ENCODE peak calls at places on chromosome 12, in five cellular contexts. K is right cardiac atrium, U is left ventricle myocardium inferior, D is cardiac fibroblast, P is HFF-Myc. I is an unnamed sample.

GRCh38 chr12:93381183-93381975 is 3.7 kb downstream of the NUDT4 start:
- DNase-seq in P (no peak), K (no peak), U (no peak), D (no peak), I (no peak)

GRCh38 chr12:65280306-65280705 is 1.8 kb downstream of the MSRB3 start:
- DNase-seq in U (no peak), K (no peak), P (no peak), D (peak), I (no peak)

GRCh38 chr12:41362511-41362910 is 174.4 kb downstream of the PDZRN4 start:
- DNase-seq in K (no peak), D (no peak), P (no peak), U (no peak), I (no peak)

GRCh38 chr12:54140958-54141388 is 47.8 kb downstream of the SMUG1 start:
- DNase-seq in K (peak), D (peak), P (no peak), U (peak), I (no peak)

GRCh38 chr12:43306066-43306465 is 245.9 kb downstream of the ADAMTS20 start:
- DNase-seq in D (peak), P (no peak), K (no peak), U (no peak), I (peak)

GRCh38 chr12:15856097-15856982 is 25.8 kb upstream of the STRAP start:
- DNase-seq in D (peak), P (peak), K (no peak), U (no peak), I (peak)

GRCh38 chr12:15474766-15475165 is 152.5 kb downstream of the PTPRO start:
- DNase-seq in U (no peak), P (no peak), D (no peak), K (no peak), I (no peak)

GRCh38 chr12:31017535-31017934 is 56.1 kb upstream of the DDX11 start:
- DNase-seq in K (no peak), D (no peak), P (no peak), U (no peak), I (no peak)

GRCh38 chr12:11513288-11513687 is 117.9 kb upstream of the PRB2 start:
- DNase-seq in U (no peak), D (peak), P (no peak), K (no peak), I (no peak)

GRCh38 chr12:127191124-127191523 is 1075.8 kb upstream of the TMEM132C start:
- DNase-seq in D (peak), P (no peak), K (no peak), U (no peak), I (peak)

GRCh38 chr12:18320036-18320617 is 58.8 kb downstream of the PIK3C2G start:
- DNase-seq in D (peak), K (no peak), P (peak), U (no peak), I (peak)

GRCh38 chr12:7289743-7290142 is 14.1 kb upstream of the ACSM4 start:
- DNase-seq in K (no peak), D (no peak), U (no peak), P (no peak), I (no peak)

GRCh38 chr12:71356569-71356968 is 83.0 kb upstream of the LGR5 start:
- DNase-seq in K (no peak), U (no peak), P (no peak), D (no peak), I (no peak)

GRCh38 chr12:29818925-29819324 is 35.2 kb upstream of the TMTC1 start:
- DNase-seq in D (peak), P (no peak), K (peak), U (peak), I (no peak)

DNA sequence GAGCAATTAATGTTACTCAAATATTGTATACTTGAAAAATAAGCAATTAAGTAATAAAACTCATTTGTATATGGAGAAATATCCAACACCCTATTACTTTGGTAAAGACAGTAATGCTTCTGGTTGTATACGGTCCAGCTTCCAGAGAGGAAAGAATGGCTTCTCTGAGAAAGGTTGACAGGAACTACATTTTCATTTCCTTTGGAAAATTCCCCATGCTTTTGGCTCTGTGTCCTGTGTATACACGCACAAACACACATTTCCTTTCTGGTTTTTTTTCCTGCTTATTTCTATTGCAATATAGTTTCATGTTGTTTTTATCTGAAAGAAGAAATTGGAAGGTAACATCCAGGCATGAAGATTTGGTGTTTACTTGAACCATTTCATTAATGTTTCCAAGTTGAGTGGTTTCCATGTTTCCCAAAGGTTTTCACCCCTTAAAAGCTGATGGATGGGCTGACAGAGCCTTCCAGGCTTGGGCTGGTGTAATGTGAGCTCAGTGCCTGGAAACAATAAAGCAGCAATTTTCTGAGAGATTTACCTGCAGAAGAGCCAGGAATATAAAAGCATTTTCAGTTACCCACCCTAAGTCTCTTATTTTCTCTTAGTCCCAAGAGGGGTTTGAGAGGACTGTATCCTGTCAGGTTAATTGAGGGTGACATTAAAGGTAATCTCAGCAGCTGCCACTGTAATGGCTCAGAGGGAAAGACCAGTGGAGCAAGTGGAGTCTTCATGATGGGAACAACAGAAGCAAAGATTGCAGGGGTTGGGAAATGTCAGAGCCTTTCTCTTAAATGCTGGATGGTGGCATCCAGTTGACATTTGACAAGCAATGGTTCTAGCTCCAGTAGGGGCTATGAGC is 33.4 kb upstream of the TMTC1 start:
- DNase-seq in K (no peak), U (no peak), D (no peak), P (no peak), I (no peak)
- H3K4me3 ChIP-seq in K (no peak), U (no peak), D (no peak), P (no peak), I (no peak)

DNA sequence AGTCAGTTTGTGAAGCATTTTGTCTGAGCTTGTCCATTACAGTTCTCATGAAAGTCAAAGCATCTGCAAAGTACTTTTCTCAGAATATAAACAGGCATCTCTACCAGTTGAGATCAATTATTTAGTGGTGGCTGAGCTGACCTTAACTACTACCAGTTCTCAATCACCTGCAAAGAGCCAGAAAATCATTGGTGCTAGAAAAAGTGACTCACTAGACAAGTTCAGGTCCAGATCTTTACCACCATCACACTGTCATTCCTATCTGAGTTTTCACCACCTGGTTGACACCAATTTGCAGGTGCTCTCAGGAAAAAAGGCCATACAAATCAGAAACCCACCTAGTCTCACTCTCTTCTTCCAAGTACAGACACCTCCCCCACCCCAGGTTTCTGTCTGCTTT is 33.3 kb downstream of the ITPR2 start:
- DNase-seq in P (no peak), U (no peak), K (no peak), D (no peak), I (no peak)
- H3K4me3 ChIP-seq in P (no peak), U (no peak), K (no peak), D (no peak), I (no peak)

GRCh38 chr12:106134294-106134949 is 4.3 kb downstream of the NUAK1 start:
- DNase-seq in P (no peak), K (no peak), D (no peak), U (no peak), I (no peak)
- H3K4me3 ChIP-seq in P (no peak), K (no peak), D (no peak), U (peak), I (no peak)

GRCh38 chr12:104910196-104910840 is 47.8 kb downstream of the SLC41A2 start:
- DNase-seq in K (no peak), P (no peak), D (peak), U (no peak), I (no peak)
- H3K4me3 ChIP-seq in K (no peak), P (no peak), D (no peak), U (no peak), I (no peak)

GRCh38 chr12:124902916-124903315 is 11.5 kb downstream of the UBC start:
- DNase-seq in K (no peak), U (no peak), D (no peak), P (no peak), I (no peak)

GRCh38 chr12:124904306-124905098 is 9.9 kb downstream of the UBC start:
- DNase-seq in U (peak), D (peak), P (no peak), K (peak), I (no peak)

GRCh38 chr12:124898200-124898950 is 16.1 kb downstream of the UBC start:
- DNase-seq in U (no peak), K (peak), D (peak), P (no peak), I (no peak)

GRCh38 chr12:124896461-124896860 is 18.0 kb downstream of the UBC start:
- DNase-seq in D (no peak), U (no peak), P (no peak), K (no peak), I (no peak)

GRCh38 chr12:124901003-124901402 is 13.4 kb downstream of the UBC start:
- DNase-seq in D (no peak), U (no peak), K (no peak), P (no peak), I (no peak)
- H3K4me3 ChIP-seq in D (no peak), U (no peak), K (no peak), P (no peak), I (no peak)

GRCh38 chr12:52965337-52965731 is 16.4 kb downstream of the KRT18 start:
- DNase-seq in K (no peak), P (no peak), D (peak), U (no peak), I (no peak)

GRCh38 chr12:52969828-52970569 is 21.1 kb downstream of the KRT18 start:
- DNase-seq in K (peak), U (peak), D (peak), P (no peak), I (no peak)

GRCh38 chr12:52964556-52965336 is 15.8 kb downstream of the KRT18 start:
- DNase-seq in K (no peak), D (no peak), U (no peak), P (no peak), I (no peak)
- H3K4me3 ChIP-seq in K (peak), D (peak), U (peak), P (peak), I (peak)

DNA sequence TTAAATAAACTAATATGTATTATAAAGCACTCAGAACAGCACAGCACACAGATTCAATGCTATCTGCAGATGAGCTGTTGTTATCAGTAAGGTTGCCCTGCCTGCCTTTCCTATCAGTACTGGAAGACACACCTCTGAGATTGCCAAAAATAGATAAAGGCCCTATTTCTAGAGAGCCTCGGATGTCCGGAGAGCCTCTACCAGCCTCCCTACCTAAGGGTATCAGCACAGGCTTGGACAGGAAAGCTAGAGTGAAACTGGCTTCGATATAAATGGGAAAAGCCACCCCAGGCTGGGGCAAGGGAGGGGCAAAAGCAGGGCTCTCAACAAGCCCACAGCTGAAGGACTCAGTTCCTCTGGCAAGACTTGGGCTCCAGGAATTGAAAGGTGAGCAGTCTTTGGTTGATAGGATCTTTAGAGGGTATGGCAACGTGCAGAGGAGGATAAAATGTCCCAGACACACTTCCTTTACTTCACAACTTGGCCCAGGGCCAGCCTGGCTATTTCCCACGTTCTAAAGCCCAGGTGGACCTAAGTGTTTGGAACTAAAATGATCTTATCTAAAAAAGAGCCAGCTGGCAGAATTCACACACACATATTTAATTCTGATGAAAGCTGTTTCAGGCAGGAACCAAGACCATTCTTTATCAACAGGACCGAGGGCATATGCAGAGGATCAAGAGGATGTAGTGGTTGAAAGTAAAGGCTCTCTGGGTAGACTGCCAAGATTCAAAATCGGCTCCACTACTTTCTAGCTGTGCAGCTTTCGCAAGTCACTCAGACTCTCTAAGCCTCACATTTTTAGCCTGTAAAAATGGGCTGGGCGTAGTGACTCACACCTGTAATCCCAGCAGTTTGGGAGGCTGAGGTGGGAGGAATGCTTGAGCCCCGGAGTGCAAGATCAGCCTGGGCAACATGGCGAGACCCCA is 37.8 kb upstream of the ITPR2 start:
- DNase-seq in D (peak), K (peak), U (peak), P (peak), I (peak)
- H3K4me3 ChIP-seq in D (no peak), K (no peak), U (no peak), P (no peak), I (no peak)

GRCh38 chr12:27577688-27578087 is 53.7 kb downstream of the PPFIBP1 start:
- DNase-seq in U (no peak), K (no peak), P (no peak), D (no peak), I (no peak)

GRCh38 chr12:27573972-27574371 is 50.0 kb downstream of the PPFIBP1 start:
- DNase-seq in U (no peak), D (peak), K (no peak), P (peak), I (peak)

GRCh38 chr12:27575780-27576154 is 51.8 kb downstream of the PPFIBP1 start:
- DNase-seq in D (no peak), U (no peak), P (no peak), K (no peak), I (no peak)

GRCh38 chr12:27576667-27577347 is 52.8 kb downstream of the PPFIBP1 start:
- DNase-seq in P (no peak), K (no peak), D (no peak), U (no peak), I (no peak)

DNA sequence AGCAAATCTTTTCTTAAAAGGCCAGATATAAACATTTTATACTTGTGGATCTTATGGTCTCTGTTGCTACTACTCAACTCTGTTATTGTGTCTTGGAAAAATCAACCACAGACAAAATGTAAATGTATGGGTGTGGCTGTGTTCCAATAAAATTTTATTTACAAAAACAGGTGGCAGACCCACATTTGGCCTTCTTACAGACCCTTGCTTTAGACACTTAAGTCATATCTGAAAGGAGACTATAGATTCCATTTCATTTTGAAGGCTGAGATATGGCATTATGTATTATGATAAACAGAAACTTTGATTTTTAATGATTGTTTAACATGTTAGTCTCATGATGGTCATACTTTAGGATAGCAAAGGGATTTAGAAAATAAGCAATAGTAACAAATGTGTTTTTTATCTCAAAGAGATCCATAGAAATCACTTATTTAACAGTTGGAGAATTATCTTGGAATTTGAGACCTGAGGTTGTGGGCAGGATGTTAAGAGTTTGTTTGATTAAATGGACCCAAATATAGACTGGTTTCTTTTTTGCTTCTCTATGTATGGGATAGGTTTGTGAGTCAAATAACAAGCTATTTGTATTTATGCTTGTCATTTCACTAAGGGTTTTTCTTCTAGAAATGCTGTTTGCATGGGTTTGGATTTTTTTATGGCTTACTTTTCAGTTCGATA is 51.2 kb downstream of the PPFIBP1 start:
- DNase-seq in U (no peak), D (no peak), P (no peak), K (no peak), I (no peak)
- H3K4me3 ChIP-seq in U (no peak), D (no peak), P (no peak), K (no peak), I (no peak)